ENCODE peak calls at places on chromosome 19, in eight cellular contexts. One of them, this sample, is unnamed.

GRCh38 chr19:40348961-40349507 is 539 bp downstream of the PLD3 start:
- DNase-seq in GM23338: peak
- DNase-seq in psoas muscle: no peak
- DNase-seq in HT1080: peak
- DNase-seq in head of caudate nucleus: no peak
- DNase-seq in D341Med: no peak
- DNase-seq in activated CD4-positive, alpha-beta T cell treated with anti-CD3 and anti-CD28 coated beads, Interleukin-2, amount 10 ng/mL, durations not matched to agents 7 days and 5 days: peak
- DNase-seq in heart right ventricle: peak
- DNase-seq in this sample: peak

GRCh38 chr19:23956051-23956450 is 41.4 kb downstream of the ZNF726 start:
- DNase-seq in GM23338: no peak
- DNase-seq in psoas muscle: no peak
- DNase-seq in HT1080: no peak
- DNase-seq in head of caudate nucleus: no peak
- DNase-seq in D341Med: no peak
- DNase-seq in activated CD4-positive, alpha-beta T cell treated with anti-CD3 and anti-CD28 coated beads, Interleukin-2, amount 10 ng/mL, durations not matched to agents 7 days and 5 days: no peak
- DNase-seq in heart right ventricle: no peak
- DNase-seq in this sample: no peak

GRCh38 chr19:19737559-19738332 is 4.8 kb upstream of the ZNF14 start:
- DNase-seq in GM23338: no peak
- DNase-seq in psoas muscle: no peak
- DNase-seq in HT1080: no peak
- DNase-seq in head of caudate nucleus: no peak
- DNase-seq in D341Med: no peak
- DNase-seq in activated CD4-positive, alpha-beta T cell treated with anti-CD3 and anti-CD28 coated beads, Interleukin-2, amount 10 ng/mL, durations not matched to agents 7 days and 5 days: no peak
- DNase-seq in heart right ventricle: no peak
- DNase-seq in this sample: no peak

GRCh38 chr19:33000510-33000909 is 28.5 kb downstream of the FAAP24 start:
- DNase-seq in GM23338: no peak
- DNase-seq in psoas muscle: no peak
- DNase-seq in HT1080: no peak
- DNase-seq in head of caudate nucleus: no peak
- DNase-seq in D341Med: no peak
- DNase-seq in activated CD4-positive, alpha-beta T cell treated with anti-CD3 and anti-CD28 coated beads, Interleukin-2, amount 10 ng/mL, durations not matched to agents 7 days and 5 days: peak
- DNase-seq in heart right ventricle: no peak
- DNase-seq in this sample: no peak

GRCh38 chr19:5271145-5271544 is 69.5 kb downstream of the PTPRS start:
- DNase-seq in GM23338: peak
- DNase-seq in psoas muscle: no peak
- DNase-seq in HT1080: peak
- DNase-seq in head of caudate nucleus: no peak
- DNase-seq in D341Med: no peak
- DNase-seq in activated CD4-positive, alpha-beta T cell treated with anti-CD3 and anti-CD28 coated beads, Interleukin-2, amount 10 ng/mL, durations not matched to agents 7 days and 5 days: no peak
- DNase-seq in heart right ventricle: no peak
- DNase-seq in this sample: peak

GRCh38 chr19:48739400-48739825 is 997 bp downstream of the RASIP1 start:
- DNase-seq in GM23338: no peak
- DNase-seq in psoas muscle: no peak
- DNase-seq in HT1080: no peak
- DNase-seq in head of caudate nucleus: no peak
- DNase-seq in D341Med: no peak
- DNase-seq in activated CD4-positive, alpha-beta T cell treated with anti-CD3 and anti-CD28 coated beads, Interleukin-2, amount 10 ng/mL, durations not matched to agents 7 days and 5 days: no peak
- DNase-seq in heart right ventricle: no peak
- DNase-seq in this sample: no peak

GRCh38 chr19:33227242-33227650 is 1.6 kb upstream of the SLC7A10 start:
- DNase-seq in GM23338: peak
- DNase-seq in psoas muscle: peak
- DNase-seq in HT1080: no peak
- DNase-seq in head of caudate nucleus: no peak
- DNase-seq in D341Med: no peak
- DNase-seq in activated CD4-positive, alpha-beta T cell treated with anti-CD3 and anti-CD28 coated beads, Interleukin-2, amount 10 ng/mL, durations not matched to agents 7 days and 5 days: no peak
- DNase-seq in heart right ventricle: no peak
- DNase-seq in this sample: peak

GRCh38 chr19:1854542-1855039 is 6.3 kb upstream of the REXO1 start:
- DNase-seq in GM23338: peak
- DNase-seq in psoas muscle: no peak
- DNase-seq in HT1080: no peak
- DNase-seq in head of caudate nucleus: no peak
- DNase-seq in D341Med: no peak
- DNase-seq in activated CD4-positive, alpha-beta T cell treated with anti-CD3 and anti-CD28 coated beads, Interleukin-2, amount 10 ng/mL, durations not matched to agents 7 days and 5 days: no peak
- DNase-seq in heart right ventricle: peak
- DNase-seq in this sample: peak

GRCh38 chr19:38429055-38429810 is 3.2 kb upstream of the RASGRP4 start:
- DNase-seq in GM23338: no peak
- DNase-seq in psoas muscle: no peak
- DNase-seq in HT1080: no peak
- DNase-seq in head of caudate nucleus: no peak
- DNase-seq in D341Med: no peak
- DNase-seq in activated CD4-positive, alpha-beta T cell treated with anti-CD3 and anti-CD28 coated beads, Interleukin-2, amount 10 ng/mL, durations not matched to agents 7 days and 5 days: peak
- DNase-seq in heart right ventricle: no peak
- DNase-seq in this sample: no peak

GRCh38 chr19:29162694-29163093 is 50.3 kb downstream of the UQCRFS1 start:
- DNase-seq in GM23338: peak
- DNase-seq in psoas muscle: no peak
- DNase-seq in HT1080: no peak
- DNase-seq in head of caudate nucleus: no peak
- DNase-seq in D341Med: no peak
- DNase-seq in activated CD4-positive, alpha-beta T cell treated with anti-CD3 and anti-CD28 coated beads, Interleukin-2, amount 10 ng/mL, durations not matched to agents 7 days and 5 days: no peak
- DNase-seq in heart right ventricle: no peak
- DNase-seq in this sample: no peak

GRCh38 chr19:48325265-48325910 is at the start of gene EMP3:
- DNase-seq in GM23338: peak
- DNase-seq in psoas muscle: peak
- DNase-seq in HT1080: peak
- DNase-seq in head of caudate nucleus: peak
- DNase-seq in D341Med: no peak
- DNase-seq in activated CD4-positive, alpha-beta T cell treated with anti-CD3 and anti-CD28 coated beads, Interleukin-2, amount 10 ng/mL, durations not matched to agents 7 days and 5 days: peak
- DNase-seq in heart right ventricle: peak
- DNase-seq in this sample: peak

GRCh38 chr19:40225440-40226305 is 816 bp downstream of the CCNP start:
- DNase-seq in GM23338: peak
- DNase-seq in psoas muscle: no peak
- DNase-seq in HT1080: no peak
- DNase-seq in head of caudate nucleus: no peak
- DNase-seq in D341Med: no peak
- DNase-seq in activated CD4-positive, alpha-beta T cell treated with anti-CD3 and anti-CD28 coated beads, Interleukin-2, amount 10 ng/mL, durations not matched to agents 7 days and 5 days: no peak
- DNase-seq in heart right ventricle: no peak
- DNase-seq in this sample: no peak

GRCh38 chr19:18969953-18970659 is 29.1 kb upstream of the HOMER3 start:
- DNase-seq in GM23338: no peak
- DNase-seq in psoas muscle: no peak
- DNase-seq in HT1080: no peak
- DNase-seq in head of caudate nucleus: no peak
- DNase-seq in D341Med: no peak
- DNase-seq in activated CD4-positive, alpha-beta T cell treated with anti-CD3 and anti-CD28 coated beads, Interleukin-2, amount 10 ng/mL, durations not matched to agents 7 days and 5 days: no peak
- DNase-seq in heart right ventricle: no peak
- DNase-seq in this sample: no peak

GRCh38 chr19:37966211-37967072 is 59.4 kb downstream of the SIPA1L3 start:
- DNase-seq in GM23338: no peak
- DNase-seq in psoas muscle: no peak
- DNase-seq in HT1080: no peak
- DNase-seq in head of caudate nucleus: no peak
- DNase-seq in D341Med: no peak
- DNase-seq in activated CD4-positive, alpha-beta T cell treated with anti-CD3 and anti-CD28 coated beads, Interleukin-2, amount 10 ng/mL, durations not matched to agents 7 days and 5 days: no peak
- DNase-seq in heart right ventricle: no peak
- DNase-seq in this sample: peak

GRCh38 chr19:38467541-38468525 is 34.3 kb downstream of the RYR1 start:
- DNase-seq in GM23338: no peak
- DNase-seq in psoas muscle: no peak
- DNase-seq in HT1080: no peak
- DNase-seq in head of caudate nucleus: no peak
- DNase-seq in D341Med: no peak
- DNase-seq in activated CD4-positive, alpha-beta T cell treated with anti-CD3 and anti-CD28 coated beads, Interleukin-2, amount 10 ng/mL, durations not matched to agents 7 days and 5 days: no peak
- DNase-seq in heart right ventricle: no peak
- DNase-seq in this sample: no peak

GRCh38 chr19:43532571-43532961 is 422 bp upstream of the ZNF575 start:
- DNase-seq in GM23338: no peak
- DNase-seq in psoas muscle: peak
- DNase-seq in HT1080: peak
- DNase-seq in head of caudate nucleus: peak
- DNase-seq in D341Med: peak
- DNase-seq in activated CD4-positive, alpha-beta T cell treated with anti-CD3 and anti-CD28 coated beads, Interleukin-2, amount 10 ng/mL, durations not matched to agents 7 days and 5 days: peak
- DNase-seq in heart right ventricle: no peak
- DNase-seq in this sample: no peak

GRCh38 chr19:12333162-12334159 is at the start of gene ZNF563:
- DNase-seq in GM23338: peak
- DNase-seq in psoas muscle: peak
- DNase-seq in HT1080: peak
- DNase-seq in head of caudate nucleus: peak
- DNase-seq in D341Med: peak
- DNase-seq in activated CD4-positive, alpha-beta T cell treated with anti-CD3 and anti-CD28 coated beads, Interleukin-2, amount 10 ng/mL, durations not matched to agents 7 days and 5 days: peak
- DNase-seq in heart right ventricle: peak
- DNase-seq in this sample: peak

GRCh38 chr19:57282011-57282636 is 1.8 kb downstream of the ZNF460 start:
- DNase-seq in GM23338: no peak
- DNase-seq in psoas muscle: no peak
- DNase-seq in HT1080: no peak
- DNase-seq in head of caudate nucleus: no peak
- DNase-seq in D341Med: no peak
- DNase-seq in activated CD4-positive, alpha-beta T cell treated with anti-CD3 and anti-CD28 coated beads, Interleukin-2, amount 10 ng/mL, durations not matched to agents 7 days and 5 days: no peak
- DNase-seq in heart right ventricle: no peak
- DNase-seq in this sample: no peak

GRCh38 chr19:14775855-14776254 is 2.5 kb downstream of the ADGRE2 start:
- DNase-seq in GM23338: peak
- DNase-seq in psoas muscle: no peak
- DNase-seq in HT1080: no peak
- DNase-seq in head of caudate nucleus: peak
- DNase-seq in D341Med: no peak
- DNase-seq in activated CD4-positive, alpha-beta T cell treated with anti-CD3 and anti-CD28 coated beads, Interleukin-2, amount 10 ng/mL, durations not matched to agents 7 days and 5 days: no peak
- DNase-seq in heart right ventricle: no peak
- DNase-seq in this sample: peak

GRCh38 chr19:50679177-50680125 is 30.2 kb downstream of the C19orf81 start:
- DNase-seq in GM23338: peak
- DNase-seq in psoas muscle: peak
- DNase-seq in HT1080: peak
- DNase-seq in head of caudate nucleus: peak
- DNase-seq in D341Med: peak
- DNase-seq in activated CD4-positive, alpha-beta T cell treated with anti-CD3 and anti-CD28 coated beads, Interleukin-2, amount 10 ng/mL, durations not matched to agents 7 days and 5 days: peak
- DNase-seq in heart right ventricle: peak
- DNase-seq in this sample: peak

GRCh38 chr19:13633109-13633508 is 126.8 kb upstream of the CACNA1A start:
- DNase-seq in GM23338: peak
- DNase-seq in psoas muscle: no peak
- DNase-seq in HT1080: no peak
- DNase-seq in head of caudate nucleus: no peak
- DNase-seq in D341Med: no peak
- DNase-seq in activated CD4-positive, alpha-beta T cell treated with anti-CD3 and anti-CD28 coated beads, Interleukin-2, amount 10 ng/mL, durations not matched to agents 7 days and 5 days: no peak
- DNase-seq in heart right ventricle: no peak
- DNase-seq in this sample: no peak

GRCh38 chr19:55289117-55289796 is 5.5 kb downstream of the BRSK1 start:
- DNase-seq in GM23338: no peak
- DNase-seq in psoas muscle: no peak
- DNase-seq in HT1080: peak
- DNase-seq in head of caudate nucleus: no peak
- DNase-seq in D341Med: no peak
- DNase-seq in activated CD4-positive, alpha-beta T cell treated with anti-CD3 and anti-CD28 coated beads, Interleukin-2, amount 10 ng/mL, durations not matched to agents 7 days and 5 days: no peak
- DNase-seq in heart right ventricle: no peak
- DNase-seq in this sample: peak

GRCh38 chr19:46361915-46362314 is 15.0 kb downstream of the PPP5C start:
- DNase-seq in GM23338: no peak
- DNase-seq in psoas muscle: no peak
- DNase-seq in HT1080: no peak
- DNase-seq in head of caudate nucleus: no peak
- DNase-seq in D341Med: no peak
- DNase-seq in activated CD4-positive, alpha-beta T cell treated with anti-CD3 and anti-CD28 coated beads, Interleukin-2, amount 10 ng/mL, durations not matched to agents 7 days and 5 days: no peak
- DNase-seq in heart right ventricle: no peak
- DNase-seq in this sample: no peak

GRCh38 chr19:30070970-30071632 is 129.1 kb downstream of the URI1 start:
- DNase-seq in GM23338: no peak
- DNase-seq in psoas muscle: peak
- DNase-seq in HT1080: no peak
- DNase-seq in head of caudate nucleus: no peak
- DNase-seq in D341Med: no peak
- DNase-seq in activated CD4-positive, alpha-beta T cell treated with anti-CD3 and anti-CD28 coated beads, Interleukin-2, amount 10 ng/mL, durations not matched to agents 7 days and 5 days: no peak
- DNase-seq in heart right ventricle: peak
- DNase-seq in this sample: no peak

GRCh38 chr19:41753936-41754529 is 1.3 kb upstream of the CEACAM6 start:
- DNase-seq in GM23338: peak
- DNase-seq in psoas muscle: no peak
- DNase-seq in HT1080: no peak
- DNase-seq in head of caudate nucleus: peak
- DNase-seq in D341Med: peak
- DNase-seq in activated CD4-positive, alpha-beta T cell treated with anti-CD3 and anti-CD28 coated beads, Interleukin-2, amount 10 ng/mL, durations not matched to agents 7 days and 5 days: peak
- DNase-seq in heart right ventricle: peak
- DNase-seq in this sample: peak

GRCh38 chr19:19460761-19461265 is 54.5 kb downstream of the TSSK6 start:
- DNase-seq in GM23338: peak
- DNase-seq in psoas muscle: peak
- DNase-seq in HT1080: no peak
- DNase-seq in head of caudate nucleus: peak
- DNase-seq in D341Med: peak
- DNase-seq in activated CD4-positive, alpha-beta T cell treated with anti-CD3 and anti-CD28 coated beads, Interleukin-2, amount 10 ng/mL, durations not matched to agents 7 days and 5 days: peak
- DNase-seq in heart right ventricle: peak
- DNase-seq in this sample: peak

GRCh38 chr19:4584670-4585460 is 25.4 kb upstream of the SEMA6B start:
- DNase-seq in GM23338: peak
- DNase-seq in psoas muscle: no peak
- DNase-seq in HT1080: no peak
- DNase-seq in head of caudate nucleus: no peak
- DNase-seq in D341Med: peak
- DNase-seq in activated CD4-positive, alpha-beta T cell treated with anti-CD3 and anti-CD28 coated beads, Interleukin-2, amount 10 ng/mL, durations not matched to agents 7 days and 5 days: no peak
- DNase-seq in heart right ventricle: no peak
- DNase-seq in this sample: peak

GRCh38 chr19:42201489-42202289 is 15.8 kb downstream of the DEDD2 start:
- DNase-seq in GM23338: no peak
- DNase-seq in psoas muscle: no peak
- DNase-seq in HT1080: no peak
- DNase-seq in head of caudate nucleus: peak
- DNase-seq in D341Med: no peak
- DNase-seq in activated CD4-positive, alpha-beta T cell treated with anti-CD3 and anti-CD28 coated beads, Interleukin-2, amount 10 ng/mL, durations not matched to agents 7 days and 5 days: peak
- DNase-seq in heart right ventricle: no peak
- DNase-seq in this sample: no peak

GRCh38 chr19:38900220-38900629 is 456 bp downstream of the NFKBIB start:
- DNase-seq in GM23338: no peak
- DNase-seq in psoas muscle: no peak
- DNase-seq in HT1080: no peak
- DNase-seq in head of caudate nucleus: no peak
- DNase-seq in D341Med: no peak
- DNase-seq in activated CD4-positive, alpha-beta T cell treated with anti-CD3 and anti-CD28 coated beads, Interleukin-2, amount 10 ng/mL, durations not matched to agents 7 days and 5 days: no peak
- DNase-seq in heart right ventricle: no peak
- DNase-seq in this sample: no peak

GRCh38 chr19:38395381-38396127 is 7.1 kb downstream of the SPRED3 start:
- DNase-seq in GM23338: peak
- DNase-seq in psoas muscle: no peak
- DNase-seq in HT1080: no peak
- DNase-seq in head of caudate nucleus: no peak
- DNase-seq in D341Med: no peak
- DNase-seq in activated CD4-positive, alpha-beta T cell treated with anti-CD3 and anti-CD28 coated beads, Interleukin-2, amount 10 ng/mL, durations not matched to agents 7 days and 5 days: peak
- DNase-seq in heart right ventricle: no peak
- DNase-seq in this sample: no peak

GRCh38 chr19:45008554-45008953 is 7.3 kb downstream of the RELB start:
- DNase-seq in GM23338: peak
- DNase-seq in psoas muscle: no peak
- DNase-seq in HT1080: no peak
- DNase-seq in head of caudate nucleus: no peak
- DNase-seq in D341Med: no peak
- DNase-seq in activated CD4-positive, alpha-beta T cell treated with anti-CD3 and anti-CD28 coated beads, Interleukin-2, amount 10 ng/mL, durations not matched to agents 7 days and 5 days: no peak
- DNase-seq in heart right ventricle: no peak
- DNase-seq in this sample: peak

GRCh38 chr19:39144487-39145071 is 19.0 kb downstream of the PAK4 start:
- DNase-seq in GM23338: peak
- DNase-seq in psoas muscle: no peak
- DNase-seq in HT1080: no peak
- DNase-seq in head of caudate nucleus: no peak
- DNase-seq in D341Med: no peak
- DNase-seq in activated CD4-positive, alpha-beta T cell treated with anti-CD3 and anti-CD28 coated beads, Interleukin-2, amount 10 ng/mL, durations not matched to agents 7 days and 5 days: no peak
- DNase-seq in heart right ventricle: no peak
- DNase-seq in this sample: peak